ENCODE peak calls at places on chromosomes 13 and 19, in six cellular contexts. O is tibial nerve, N is IMR-90, P is stomach, Z is ovary, E is left lung. S is an unnamed sample.

GRCh38 chr13:113852536-113853517 is 11.0 kb downstream of the GAS6 start:
- DNase-seq in E (peak; percentile 52), Z (peak; percentile 16), P (no peak), O (no peak), N (no peak), S (no peak)

GRCh38 chr19:39826311-39826945 is 7.5 kb downstream of the DYRK1B start:
- DNase-seq in E (no peak), Z (no peak), N (no peak), P (peak; percentile 18), O (no peak), S (no peak)

GRCh38 chr13:89061821-89062220 is 1390.7 kb downstream of the SLITRK5 start:
- DNase-seq in E (no peak), O (no peak), N (no peak), Z (no peak), P (no peak), S (no peak)

GRCh38 chr19:48900477-48901452 is 653 bp downstream of the NUCB1 start:
- DNase-seq in P (no peak), O (no peak), E (no peak), N (peak; percentile 35), Z (no peak), S (peak; percentile 68)

GRCh38 chr13:65112123-65113075 is 2117.7 kb downstream of the PCDH9 start:
- DNase-seq in Z (no peak), N (peak; percentile 55), P (no peak), E (no peak), O (no peak), S (peak; percentile 7)

GRCh38 chr19:1270168-1270853 is 1.2 kb downstream of the CIRBP start:
- DNase-seq in E (no peak), O (no peak), Z (no peak), N (no peak), P (no peak), S (no peak)

GRCh38 chr19:13089139-13089856 is 13.4 kb downstream of the LYL1 start:
- DNase-seq in O (no peak), E (no peak), P (no peak), N (no peak), Z (no peak), S (no peak)

GRCh38 chr19:10516064-10516385 is 1.2 kb downstream of the S1PR5 start:
- DNase-seq in P (no peak), O (no peak), Z (no peak), E (no peak), N (no peak), S (no peak)

GRCh38 chr19:28234637-28235036 is 978.3 kb downstream of the UQCRFS1 start:
- DNase-seq in P (no peak), O (no peak), E (no peak), Z (no peak), N (no peak), S (peak; percentile 3)

DNA sequence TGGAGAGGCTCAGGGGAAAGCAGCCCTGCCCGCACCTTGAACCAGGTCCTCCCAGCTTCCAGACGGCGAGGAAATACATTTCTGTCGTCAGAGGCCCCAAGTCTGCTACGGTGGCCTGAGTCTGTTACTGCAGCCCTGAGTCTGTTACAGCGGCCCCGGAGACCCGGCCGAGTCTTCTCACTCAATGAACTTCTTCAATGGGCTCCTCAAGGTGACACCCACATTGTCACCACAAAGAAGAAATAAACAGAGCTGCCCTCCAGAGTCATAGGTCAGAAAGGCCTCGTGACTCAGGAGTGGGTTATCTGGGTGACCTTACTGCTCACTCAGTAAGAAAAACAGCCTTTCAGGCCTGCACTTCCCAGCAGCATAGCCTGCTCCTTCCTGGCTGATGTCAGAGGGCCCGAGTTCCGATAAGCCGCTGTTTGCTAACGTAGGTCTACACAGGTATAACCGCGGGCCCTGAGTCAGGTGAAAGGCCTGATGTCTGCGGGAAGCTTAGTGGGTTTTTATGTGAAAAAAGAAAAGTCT is 66.9 kb upstream of the TM9SF2 start:
- DNase-seq in E (no peak), Z (no peak), P (peak; percentile 54), O (no peak), N (no peak), S (no peak)
- TF ChIP-seq CTCF in E (no peak), Z (no peak), P (no peak), O (no peak), N (peak; percentile 9), S (no peak)

GRCh38 chr19:46661020-46661731 is at the start of gene DACT3:
- DNase-seq in E (peak; percentile 99), Z (peak; percentile 100), N (peak; percentile 100), O (peak; percentile 100), P (peak; percentile 100), S (peak; percentile 100)
- TF ChIP-seq CTCF in E (peak; percentile 40), Z (no peak), N (no peak), O (peak; percentile 54), P (no peak), S (no peak)

DNA sequence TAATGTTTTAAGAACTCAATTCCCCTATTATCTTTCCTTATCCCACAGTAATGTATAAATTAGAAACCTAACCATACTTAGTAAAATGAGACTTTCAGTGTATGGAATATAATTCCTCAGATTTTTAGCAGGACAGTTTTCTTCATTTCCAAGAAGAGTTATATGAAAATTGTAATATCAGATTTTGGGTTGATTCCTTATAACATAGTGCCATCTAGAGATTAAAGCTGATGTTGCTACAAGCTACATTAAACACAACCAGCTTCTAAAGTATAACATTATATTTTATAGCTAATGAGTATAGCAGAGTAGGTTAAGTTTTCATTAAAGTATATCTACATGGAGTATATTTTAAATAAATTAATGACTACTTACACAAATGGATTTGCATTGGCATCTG is 99.7 kb upstream of the MIR17HG start:
- DNase-seq in P (no peak), Z (no peak), N (no peak), O (no peak), E (no peak), S (no peak)
- TF ChIP-seq CTCF in P (no peak), Z (no peak), N (peak; percentile 22), O (no peak), E (no peak), S (no peak)

GRCh38 chr13:111286162-111286561 is 34.3 kb upstream of the TEX29 start:
- DNase-seq in E (no peak), P (no peak), Z (no peak), N (no peak), O (no peak), S (no peak)
- TF ChIP-seq CTCF in E (no peak), P (no peak), Z (no peak), N (no peak), O (no peak), S (no peak)

DNA sequence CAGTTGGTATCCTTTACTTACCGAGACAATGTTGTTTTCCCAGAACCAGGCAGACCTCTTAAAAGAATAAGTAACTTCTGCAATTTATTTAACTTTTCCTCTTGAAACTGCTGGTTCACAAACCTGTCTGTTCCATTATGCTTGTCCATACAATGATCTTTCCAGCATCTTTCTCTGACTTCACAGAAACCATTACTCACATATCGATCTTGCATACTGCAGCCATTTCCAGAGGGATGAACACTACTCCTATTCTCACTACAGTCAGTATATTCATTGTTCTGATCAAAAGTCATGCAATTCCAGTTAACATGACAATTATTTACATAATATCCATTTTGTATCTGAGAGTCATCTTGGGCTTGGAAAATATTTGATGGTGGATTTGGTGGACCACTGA is 2.8 kb downstream of the N4BP2L2 start:
- DNase-seq in N (no peak), Z (no peak), O (no peak), P (no peak), E (no peak), S (no peak)
- TF ChIP-seq CTCF in N (no peak), Z (no peak), O (no peak), P (no peak), E (no peak), S (no peak)

S was measured in cardiac fibroblast.